ENCODE peak calls at places on chromosomes 11 and 22, in ten cellular contexts. F is right atrium auricular region; Z is psoas muscle; T is spleen; X is stomach; J is GM23248; V is ovary; M is tibial nerve; R is CD4-positive, alpha-beta T cell; K is H1. Q is an unnamed sample.

GRCh38 chr11:33722579-33723234 is 13.5 kb downstream of the CD59 start:
- DNase-seq in F (no peak), Z (peak), T (no peak), X (no peak), J (peak), V (no peak), M (no peak), R (no peak), K (no peak), Q (no peak)

GRCh38 chr22:40834628-40835027 is 15.5 kb upstream of the SLC25A17 start:
- DNase-seq in F (no peak), Z (no peak), T (no peak), X (no peak), J (no peak), V (no peak), M (no peak), R (no peak), K (no peak), Q (no peak)

GRCh38 chr22:20107471-20107901 is 8.4 kb upstream of the RANBP1 start:
- DNase-seq in F (no peak), Z (peak), T (peak), X (no peak), J (no peak), V (no peak), M (no peak), R (no peak), K (no peak), Q (no peak)

GRCh38 chr11:113647856-113648255 is 58.3 kb downstream of the TMPRSS5 start:
- DNase-seq in F (no peak), Z (no peak), T (no peak), X (no peak), J (peak), V (no peak), M (no peak), R (no peak), K (no peak), Q (no peak)

GRCh38 chr11:3914807-3915206 is 59.3 kb downstream of the STIM1 start:
- DNase-seq in F (no peak), Z (no peak), T (no peak), X (no peak), J (peak), V (no peak), M (no peak), R (no peak), K (no peak), Q (no peak)

GRCh38 chr11:62552931-62553838 is 6.6 kb upstream of the AHNAK start:
- DNase-seq in F (peak), Z (peak), T (peak), X (peak), J (peak), V (peak), M (peak), R (peak), K (peak), Q (peak)

GRCh38 chr11:46338988-46339666 is 8.1 kb upstream of the DGKZ start:
- DNase-seq in F (no peak), Z (no peak), T (no peak), X (no peak), J (no peak), V (no peak), M (no peak), R (no peak), K (peak), Q (peak)

GRCh38 chr11:60609632-60610031 is 89.8 kb upstream of the MS4A8 start:
- DNase-seq in F (no peak), Z (no peak), T (no peak), X (no peak), J (no peak), V (no peak), M (no peak), R (no peak), K (no peak), Q (no peak)

GRCh38 chr11:105244157-105244820 is 104.7 kb upstream of the CARD18 start:
- DNase-seq in F (no peak), Z (no peak), T (no peak), X (no peak), J (peak), V (no peak), M (no peak), R (no peak), K (no peak), Q (no peak)

GRCh38 chr11:18171377-18172000 is 1.1 kb upstream of the MRGPRX4 start:
- DNase-seq in F (no peak), Z (no peak), T (no peak), X (no peak), J (peak), V (no peak), M (no peak), R (no peak), K (no peak), Q (no peak)

GRCh38 chr11:114447892-114448291 is 8.6 kb downstream of the REXO2 start:
- DNase-seq in F (no peak), Z (no peak), T (no peak), X (no peak), J (peak), V (no peak), M (no peak), R (no peak), K (no peak), Q (no peak)

GRCh38 chr11:70243912-70244652 is 26.4 kb upstream of the PPFIA1 start:
- DNase-seq in F (no peak), Z (peak), T (no peak), X (no peak), J (peak), V (no peak), M (no peak), R (no peak), K (no peak), Q (no peak)

GRCh38 chr11:30585892-30586250 is 282 bp downstream of the MPPED2 start:
- DNase-seq in F (no peak), Z (peak), T (no peak), X (no peak), J (peak), V (no peak), M (no peak), R (no peak), K (no peak), Q (peak)

GRCh38 chr22:40955516-40955915 is 4.3 kb downstream of the RBX1 start:
- DNase-seq in F (no peak), Z (no peak), T (no peak), X (no peak), J (peak), V (no peak), M (no peak), R (no peak), K (no peak), Q (no peak)

GRCh38 chr11:9550209-9550628 is 23.3 kb upstream of the WEE1 start:
- DNase-seq in F (no peak), Z (no peak), T (no peak), X (no peak), J (no peak), V (no peak), M (no peak), R (no peak), K (peak), Q (no peak)

GRCh38 chr11:2580444-2581050 is 119.2 kb downstream of the KCNQ1OT1 start:
- DNase-seq in F (no peak), Z (peak), T (peak), X (peak), J (no peak), V (peak), M (peak), R (no peak), K (peak), Q (no peak)

GRCh38 chr22:36998620-36999351 is 20.5 kb downstream of the TST start:
- DNase-seq in F (no peak), Z (no peak), T (no peak), X (no peak), J (peak), V (no peak), M (no peak), R (no peak), K (no peak), Q (no peak)

GRCh38 chr22:43829904-43830851 is 18.1 kb upstream of the EFCAB6 start:
- DNase-seq in F (peak), Z (peak), T (peak), X (no peak), J (peak), V (no peak), M (peak), R (no peak), K (no peak), Q (no peak)

GRCh38 chr11:66619080-66619554 is 2.7 kb downstream of the RBM14 start:
- DNase-seq in F (no peak), Z (no peak), T (no peak), X (no peak), J (peak), V (no peak), M (no peak), R (no peak), K (no peak), Q (no peak)

GRCh38 chr11:70141490-70142014 is 61.5 kb upstream of the FADD start:
- DNase-seq in F (no peak), Z (no peak), T (no peak), X (no peak), J (peak), V (no peak), M (no peak), R (no peak), K (no peak), Q (no peak)

GRCh38 chr11:33733978-33734377 is 2.2 kb downstream of the CD59 start:
- DNase-seq in F (no peak), Z (no peak), T (no peak), X (no peak), J (peak), V (no peak), M (no peak), R (no peak), K (no peak), Q (no peak)

GRCh38 chr11:69801513-69802335 is 17.5 kb downstream of the FGF3 start:
- DNase-seq in F (no peak), Z (no peak), T (no peak), X (peak), J (no peak), V (no peak), M (no peak), R (peak), K (peak), Q (no peak)

GRCh38 chr11:111870522-111870886 is 877 bp downstream of the ALG9 start:
- DNase-seq in F (no peak), Z (no peak), T (no peak), X (no peak), J (no peak), V (no peak), M (no peak), R (no peak), K (no peak), Q (no peak)

GRCh38 chr11:107821199-107821926 is 37.2 kb downstream of the SLC35F2 start:
- DNase-seq in F (no peak), Z (no peak), T (no peak), X (no peak), J (peak), V (no peak), M (no peak), R (no peak), K (no peak), Q (no peak)

GRCh38 chr22:34776827-34777226 is 289.1 kb upstream of the ISX start:
- DNase-seq in F (no peak), Z (no peak), T (no peak), X (no peak), J (no peak), V (no peak), M (no peak), R (no peak), K (no peak), Q (no peak)

GRCh38 chr11:124193221-124193945 is 10.2 kb downstream of the OR10D3 start:
- DNase-seq in F (no peak), Z (no peak), T (no peak), X (no peak), J (no peak), V (no peak), M (no peak), R (no peak), K (no peak), Q (no peak)

GRCh38 chr11:134905513-134905912 is 493.5 kb upstream of the B3GAT1 start:
- DNase-seq in F (no peak), Z (peak), T (no peak), X (no peak), J (no peak), V (no peak), M (peak), R (no peak), K (no peak), Q (no peak)

GRCh38 chr11:113553235-113553634 is 78.0 kb upstream of the DRD2 start:
- DNase-seq in F (no peak), Z (no peak), T (no peak), X (no peak), J (peak), V (no peak), M (no peak), R (no peak), K (no peak), Q (no peak)

GRCh38 chr11:119382101-119382500 is 611 bp upstream of the USP2 start:
- DNase-seq in F (no peak), Z (no peak), T (no peak), X (no peak), J (peak), V (no peak), M (no peak), R (no peak), K (no peak), Q (no peak)

GRCh38 chr11:20015529-20016427 is 144.5 kb downstream of the DBX1 start:
- DNase-seq in F (no peak), Z (no peak), T (no peak), X (no peak), J (no peak), V (no peak), M (no peak), R (no peak), K (no peak), Q (no peak)

GRCh38 chr22:30655532-30655931 is 12.1 kb downstream of the DUSP18 start:
- DNase-seq in F (no peak), Z (no peak), T (no peak), X (no peak), J (no peak), V (no peak), M (no peak), R (no peak), K (no peak), Q (no peak)

GRCh38 chr11:124113890-124114289 is 1.4 kb upstream of the VWA5A start:
- DNase-seq in F (no peak), Z (no peak), T (no peak), X (no peak), J (peak), V (no peak), M (no peak), R (no peak), K (no peak), Q (no peak)

GRCh38 chr11:113986351-113987140 is 11.6 kb downstream of the HTR3A start:
- DNase-seq in F (no peak), Z (no peak), T (no peak), X (no peak), J (no peak), V (no peak), M (no peak), R (no peak), K (no peak), Q (no peak)

GRCh38 chr11:68660066-68660810 is 24.1 kb upstream of the GAL start:
- DNase-seq in F (no peak), Z (no peak), T (no peak), X (no peak), J (no peak), V (no peak), M (no peak), R (no peak), K (no peak), Q (no peak)
- H3K27ac ChIP-seq in F (no peak), Z (no peak), T (no peak), X (no peak), J (no peak), V (no peak), M (peak), R (no peak), K (no peak), Q (no peak)

DNA sequence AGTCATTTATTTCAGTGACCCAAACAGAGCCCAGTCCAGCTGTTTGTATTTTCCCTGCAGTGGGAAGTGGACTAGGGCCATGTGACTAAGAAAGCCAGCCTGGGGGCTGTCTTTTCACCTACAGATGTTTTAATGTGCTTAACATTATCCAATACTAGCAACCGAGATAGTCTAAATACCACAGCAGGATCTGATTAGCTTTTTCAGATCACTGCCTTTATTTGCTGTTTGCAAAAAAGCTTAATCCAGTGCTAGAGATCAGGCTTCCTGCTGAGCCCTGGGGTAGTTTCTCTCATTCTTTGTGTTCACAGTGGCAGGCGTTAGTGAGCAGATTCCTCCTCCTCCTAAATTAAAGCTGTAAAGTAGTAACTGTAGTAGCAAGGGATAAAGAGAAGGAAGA is 35.0 kb downstream of the ZC3H12C start:
- DNase-seq in F (no peak), Z (no peak), T (no peak), X (no peak), J (peak), V (no peak), M (no peak), R (no peak), K (no peak), Q (no peak)
- H3K27ac ChIP-seq in F (no peak), Z (no peak), T (no peak), X (no peak), J (peak), V (no peak), M (no peak), R (no peak), K (no peak), Q (no peak)

DNA sequence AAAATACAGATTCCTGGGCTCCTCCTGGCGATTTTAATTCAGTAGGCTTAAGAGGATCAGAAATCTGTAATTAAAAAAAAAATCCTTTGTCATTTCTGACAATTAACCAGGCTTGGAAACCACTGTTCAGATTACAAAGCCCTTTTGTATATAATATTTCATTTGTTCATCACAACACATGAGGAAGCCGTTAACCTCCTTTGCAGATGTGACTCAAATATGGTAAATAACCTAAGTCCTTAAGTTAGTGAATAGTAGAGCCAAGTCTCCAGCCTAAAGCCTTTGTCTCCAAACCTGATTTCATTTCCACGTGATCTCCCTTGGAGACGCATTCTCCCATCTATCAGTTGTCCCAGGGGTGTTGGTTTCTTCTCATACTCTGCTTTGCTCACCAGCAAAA is 67.6 kb downstream of the UBASH3B start:
- DNase-seq in F (no peak), Z (no peak), T (no peak), X (no peak), J (no peak), V (no peak), M (no peak), R (no peak), K (no peak), Q (no peak)
- H3K27ac ChIP-seq in F (no peak), Z (no peak), T (no peak), X (no peak), J (no peak), V (no peak), M (no peak), R (no peak), K (no peak), Q (no peak)

GRCh38 chr11:75333022-75333806 is 18.2 kb downstream of the ARRB1 start:
- DNase-seq in F (no peak), Z (no peak), T (no peak), X (no peak), J (no peak), V (no peak), M (no peak), R (no peak), K (no peak), Q (no peak)
- H3K27ac ChIP-seq in F (no peak), Z (no peak), T (no peak), X (peak), J (no peak), V (no peak), M (no peak), R (no peak), K (no peak), Q (peak)

GRCh38 chr22:32005453-32005852 is 37.6 kb upstream of the SLC5A1 start:
- DNase-seq in F (no peak), Z (no peak), T (no peak), X (no peak), J (peak), V (no peak), M (no peak), R (no peak), K (no peak), Q (no peak)
- H3K27ac ChIP-seq in F (no peak), Z (no peak), T (no peak), X (no peak), J (no peak), V (no peak), M (no peak), R (no peak), K (no peak), Q (no peak)

GRCh38 chr22:23306926-23307325 is 126.6 kb downstream of the BCR start:
- DNase-seq in F (no peak), Z (no peak), T (peak), X (no peak), J (no peak), V (peak), M (no peak), R (no peak), K (no peak), Q (no peak)
- H3K27ac ChIP-seq in F (peak), Z (peak), T (peak), X (no peak), J (no peak), V (peak), M (peak), R (no peak), K (no peak), Q (peak)

GRCh38 chr22:21745948-21746347 is 10.4 kb upstream of the YPEL1 start:
- DNase-seq in F (no peak), Z (no peak), T (no peak), X (no peak), J (no peak), V (no peak), M (no peak), R (no peak), K (no peak), Q (no peak)
- H3K27ac ChIP-seq in F (no peak), Z (no peak), T (no peak), X (no peak), J (no peak), V (no peak), M (no peak), R (no peak), K (no peak), Q (no peak)

DNA sequence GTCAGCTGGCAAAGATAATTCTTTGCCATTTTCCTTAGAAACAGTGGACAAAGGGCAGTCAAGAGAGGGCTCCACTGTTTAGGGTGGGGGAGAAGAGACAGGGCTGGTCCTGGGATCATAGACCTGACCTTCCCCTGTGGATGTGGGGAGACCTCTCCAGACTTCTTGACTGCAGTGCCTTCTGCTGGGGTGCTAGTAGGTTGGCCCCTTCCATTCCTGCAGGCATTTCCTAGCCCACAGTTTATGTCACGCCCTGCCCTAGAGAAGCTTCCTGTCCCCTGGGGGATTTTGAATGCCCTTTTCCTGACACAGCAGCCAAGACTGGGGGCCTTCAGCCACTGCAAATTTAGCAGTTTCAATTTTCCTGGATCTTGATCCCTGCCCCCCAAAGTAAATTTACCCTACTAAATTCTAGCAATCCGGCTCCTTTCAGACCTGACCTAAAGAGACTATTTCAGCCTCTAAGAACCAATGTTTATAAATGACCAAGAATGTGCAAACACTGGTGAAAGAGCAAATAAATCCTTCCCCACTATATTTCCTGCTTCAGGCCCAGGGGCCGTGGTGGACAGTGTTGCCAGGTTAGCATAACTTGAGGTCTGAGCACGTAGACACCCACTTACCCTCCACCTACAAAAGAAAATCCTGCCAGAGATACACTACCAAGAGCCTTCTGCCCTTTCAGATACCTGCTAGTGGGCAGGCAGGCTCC is 58.4 kb downstream of the PPFIBP2 start:
- DNase-seq in F (no peak), Z (no peak), T (no peak), X (peak), J (peak), V (no peak), M (no peak), R (no peak), K (no peak), Q (no peak)
- H3K27ac ChIP-seq in F (no peak), Z (no peak), T (no peak), X (peak), J (no peak), V (no peak), M (peak), R (no peak), K (no peak), Q (peak)

DNA sequence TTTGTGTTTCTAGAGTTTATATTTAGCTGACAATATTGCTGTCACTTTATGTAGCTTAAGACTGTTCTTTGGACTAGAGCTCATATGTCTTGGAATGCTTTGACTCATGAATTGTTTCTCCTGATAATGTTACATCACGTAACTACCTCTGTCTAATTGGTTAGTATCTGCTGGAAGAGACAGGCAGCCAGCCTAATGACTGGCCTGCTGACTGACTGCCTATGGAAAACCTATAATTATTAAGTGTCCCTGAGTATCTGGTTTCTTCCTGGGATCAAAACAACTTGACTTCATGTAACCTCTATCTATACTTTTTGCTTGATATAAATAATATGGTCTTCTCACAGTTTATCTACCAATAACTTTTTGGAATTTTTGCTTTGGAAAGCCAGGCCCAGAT is 9.4 kb downstream of the SOX6 start:
- DNase-seq in F (no peak), Z (no peak), T (no peak), X (no peak), J (no peak), V (no peak), M (no peak), R (no peak), K (no peak), Q (no peak)
- H3K27ac ChIP-seq in F (no peak), Z (peak), T (no peak), X (no peak), J (no peak), V (no peak), M (no peak), R (no peak), K (no peak), Q (no peak)

GRCh38 chr11:128351168-128351567 is 236.2 kb downstream of the ETS1 start:
- DNase-seq in F (no peak), Z (no peak), T (no peak), X (no peak), J (no peak), V (no peak), M (no peak), R (no peak), K (no peak), Q (no peak)
- H3K27ac ChIP-seq in F (no peak), Z (no peak), T (no peak), X (no peak), J (no peak), V (no peak), M (no peak), R (no peak), K (no peak), Q (no peak)